ENCODE peak calls at places on chromosomes 1 and 21, in nine cellular contexts. One of them, this sample, is unnamed.

GRCh38 chr1:16076003-16076870 is 2.8 kb upstream of the FAM131C start:
- DNase-seq in right lobe of liver: no peak
- DNase-seq in SK-N-SH: no peak
- DNase-seq in neuronal stem cell: no peak
- DNase-seq in skeletal muscle cell: peak
- DNase-seq in OCI-LY7: no peak
- DNase-seq in fibroblast of the aortic adventitia: peak
- DNase-seq in heart left ventricle: peak
- DNase-seq in tibial nerve: no peak
- DNase-seq in this sample: no peak

GRCh38 chr1:32200226-32201010 is at the start of gene CCDC28B:
- DNase-seq in right lobe of liver: no peak
- DNase-seq in SK-N-SH: peak
- DNase-seq in neuronal stem cell: peak
- DNase-seq in skeletal muscle cell: peak
- DNase-seq in OCI-LY7: peak
- DNase-seq in fibroblast of the aortic adventitia: peak
- DNase-seq in heart left ventricle: peak
- DNase-seq in tibial nerve: peak
- DNase-seq in this sample: peak

GRCh38 chr1:116415699-116416533 is 42.9 kb downstream of the ATP1A1 start:
- DNase-seq in right lobe of liver: no peak
- DNase-seq in SK-N-SH: peak
- DNase-seq in neuronal stem cell: peak
- DNase-seq in skeletal muscle cell: no peak
- DNase-seq in OCI-LY7: no peak
- DNase-seq in fibroblast of the aortic adventitia: peak
- DNase-seq in heart left ventricle: peak
- DNase-seq in tibial nerve: no peak
- DNase-seq in this sample: no peak

GRCh38 chr21:39022901-39023693 is 160.2 kb downstream of the PSMG1 start:
- DNase-seq in right lobe of liver: peak
- DNase-seq in SK-N-SH: no peak
- DNase-seq in neuronal stem cell: no peak
- DNase-seq in skeletal muscle cell: no peak
- DNase-seq in OCI-LY7: no peak
- DNase-seq in fibroblast of the aortic adventitia: peak
- DNase-seq in heart left ventricle: peak
- DNase-seq in tibial nerve: peak
- DNase-seq in this sample: no peak

GRCh38 chr1:222096883-222097282 is 355.0 kb upstream of the DUSP10 start:
- DNase-seq in right lobe of liver: no peak
- DNase-seq in SK-N-SH: no peak
- DNase-seq in neuronal stem cell: no peak
- DNase-seq in skeletal muscle cell: no peak
- DNase-seq in OCI-LY7: no peak
- DNase-seq in fibroblast of the aortic adventitia: peak
- DNase-seq in heart left ventricle: no peak
- DNase-seq in tibial nerve: no peak
- DNase-seq in this sample: no peak

GRCh38 chr1:30777906-30778155 is 20.3 kb upstream of the LAPTM5 start:
- DNase-seq in right lobe of liver: peak
- DNase-seq in SK-N-SH: no peak
- DNase-seq in neuronal stem cell: no peak
- DNase-seq in skeletal muscle cell: no peak
- DNase-seq in OCI-LY7: no peak
- DNase-seq in fibroblast of the aortic adventitia: no peak
- DNase-seq in heart left ventricle: no peak
- DNase-seq in tibial nerve: no peak
- DNase-seq in this sample: no peak

GRCh38 chr1:230327892-230328284 is 98.2 kb downstream of the PGBD5 start:
- DNase-seq in right lobe of liver: no peak
- DNase-seq in SK-N-SH: no peak
- DNase-seq in neuronal stem cell: no peak
- DNase-seq in skeletal muscle cell: no peak
- DNase-seq in OCI-LY7: no peak
- DNase-seq in fibroblast of the aortic adventitia: no peak
- DNase-seq in heart left ventricle: no peak
- DNase-seq in tibial nerve: no peak
- DNase-seq in this sample: no peak

GRCh38 chr1:15939181-15940109 is 36.5 kb downstream of the ZBTB17 start:
- DNase-seq in right lobe of liver: peak
- DNase-seq in SK-N-SH: peak
- DNase-seq in neuronal stem cell: no peak
- DNase-seq in skeletal muscle cell: no peak
- DNase-seq in OCI-LY7: no peak
- DNase-seq in fibroblast of the aortic adventitia: no peak
- DNase-seq in heart left ventricle: no peak
- DNase-seq in tibial nerve: no peak
- DNase-seq in this sample: no peak

GRCh38 chr1:56450004-56450666 is 129.2 kb downstream of the PLPP3 start:
- DNase-seq in right lobe of liver: no peak
- DNase-seq in SK-N-SH: no peak
- DNase-seq in neuronal stem cell: no peak
- DNase-seq in skeletal muscle cell: no peak
- DNase-seq in OCI-LY7: no peak
- DNase-seq in fibroblast of the aortic adventitia: no peak
- DNase-seq in heart left ventricle: no peak
- DNase-seq in tibial nerve: no peak
- DNase-seq in this sample: no peak

GRCh38 chr1:214414691-214415090 is 133.7 kb downstream of the SMYD2 start:
- DNase-seq in right lobe of liver: no peak
- DNase-seq in SK-N-SH: no peak
- DNase-seq in neuronal stem cell: no peak
- DNase-seq in skeletal muscle cell: no peak
- DNase-seq in OCI-LY7: no peak
- DNase-seq in fibroblast of the aortic adventitia: no peak
- DNase-seq in heart left ventricle: no peak
- DNase-seq in tibial nerve: no peak
- DNase-seq in this sample: no peak

GRCh38 chr21:41655259-41655658 is 111.6 kb downstream of the RIPK4 start:
- DNase-seq in right lobe of liver: no peak
- DNase-seq in SK-N-SH: no peak
- DNase-seq in neuronal stem cell: no peak
- DNase-seq in skeletal muscle cell: no peak
- DNase-seq in OCI-LY7: no peak
- DNase-seq in fibroblast of the aortic adventitia: no peak
- DNase-seq in heart left ventricle: no peak
- DNase-seq in tibial nerve: no peak
- DNase-seq in this sample: no peak

GRCh38 chr1:53125122-53125521 is 17.3 kb downstream of the SLC1A7 start:
- DNase-seq in right lobe of liver: peak
- DNase-seq in SK-N-SH: no peak
- DNase-seq in neuronal stem cell: no peak
- DNase-seq in skeletal muscle cell: no peak
- DNase-seq in OCI-LY7: no peak
- DNase-seq in fibroblast of the aortic adventitia: no peak
- DNase-seq in heart left ventricle: no peak
- DNase-seq in tibial nerve: no peak
- DNase-seq in this sample: no peak

GRCh38 chr1:184469391-184469790 is 82.6 kb downstream of the C1orf21 start:
- DNase-seq in right lobe of liver: no peak
- DNase-seq in SK-N-SH: peak
- DNase-seq in neuronal stem cell: no peak
- DNase-seq in skeletal muscle cell: no peak
- DNase-seq in OCI-LY7: no peak
- DNase-seq in fibroblast of the aortic adventitia: no peak
- DNase-seq in heart left ventricle: no peak
- DNase-seq in tibial nerve: no peak
- DNase-seq in this sample: no peak

GRCh38 chr1:159171254-159171687 is at the start of gene CADM3:
- DNase-seq in right lobe of liver: no peak
- DNase-seq in SK-N-SH: peak
- DNase-seq in neuronal stem cell: peak
- DNase-seq in skeletal muscle cell: no peak
- DNase-seq in OCI-LY7: no peak
- DNase-seq in fibroblast of the aortic adventitia: no peak
- DNase-seq in heart left ventricle: no peak
- DNase-seq in tibial nerve: peak
- DNase-seq in this sample: no peak

GRCh38 chr1:115463347-115463746 is 125.3 kb upstream of the NGF start:
- DNase-seq in right lobe of liver: no peak
- DNase-seq in SK-N-SH: no peak
- DNase-seq in neuronal stem cell: no peak
- DNase-seq in skeletal muscle cell: no peak
- DNase-seq in OCI-LY7: peak
- DNase-seq in fibroblast of the aortic adventitia: no peak
- DNase-seq in heart left ventricle: no peak
- DNase-seq in tibial nerve: no peak
- DNase-seq in this sample: no peak

GRCh38 chr1:26225033-26225831 is 8.8 kb upstream of the CEP85 start:
- DNase-seq in right lobe of liver: peak
- DNase-seq in SK-N-SH: peak
- DNase-seq in neuronal stem cell: peak
- DNase-seq in skeletal muscle cell: no peak
- DNase-seq in OCI-LY7: no peak
- DNase-seq in fibroblast of the aortic adventitia: peak
- DNase-seq in heart left ventricle: peak
- DNase-seq in tibial nerve: no peak
- DNase-seq in this sample: peak
- H3K4me3 ChIP-seq in right lobe of liver: peak
- H3K4me3 ChIP-seq in SK-N-SH: peak
- H3K4me3 ChIP-seq in neuronal stem cell: peak
- H3K4me3 ChIP-seq in skeletal muscle cell: peak
- H3K4me3 ChIP-seq in OCI-LY7: no peak
- H3K4me3 ChIP-seq in fibroblast of the aortic adventitia: peak
- H3K4me3 ChIP-seq in heart left ventricle: peak
- H3K4me3 ChIP-seq in tibial nerve: peak
- H3K4me3 ChIP-seq in this sample: peak

GRCh38 chr21:34874689-34875513 is 174.2 kb downstream of the RUNX1 start:
- DNase-seq in right lobe of liver: no peak
- DNase-seq in SK-N-SH: no peak
- DNase-seq in neuronal stem cell: no peak
- DNase-seq in skeletal muscle cell: no peak
- DNase-seq in OCI-LY7: peak
- DNase-seq in fibroblast of the aortic adventitia: no peak
- DNase-seq in heart left ventricle: no peak
- DNase-seq in tibial nerve: no peak
- DNase-seq in this sample: no peak
- H3K4me3 ChIP-seq in right lobe of liver: no peak
- H3K4me3 ChIP-seq in SK-N-SH: no peak
- H3K4me3 ChIP-seq in neuronal stem cell: no peak
- H3K4me3 ChIP-seq in skeletal muscle cell: no peak
- H3K4me3 ChIP-seq in OCI-LY7: peak
- H3K4me3 ChIP-seq in fibroblast of the aortic adventitia: no peak
- H3K4me3 ChIP-seq in heart left ventricle: no peak
- H3K4me3 ChIP-seq in tibial nerve: no peak
- H3K4me3 ChIP-seq in this sample: no peak

GRCh38 chr1:7942701-7943029 is 2.0 kb upstream of the TNFRSF9 start:
- DNase-seq in right lobe of liver: no peak
- DNase-seq in SK-N-SH: no peak
- DNase-seq in neuronal stem cell: no peak
- DNase-seq in skeletal muscle cell: no peak
- DNase-seq in OCI-LY7: no peak
- DNase-seq in fibroblast of the aortic adventitia: no peak
- DNase-seq in heart left ventricle: no peak
- DNase-seq in tibial nerve: no peak
- DNase-seq in this sample: no peak

GRCh38 chr1:7940034-7940433 is 605 bp downstream of the TNFRSF9 start:
- DNase-seq in right lobe of liver: no peak
- DNase-seq in SK-N-SH: no peak
- DNase-seq in neuronal stem cell: no peak
- DNase-seq in skeletal muscle cell: no peak
- DNase-seq in OCI-LY7: no peak
- DNase-seq in fibroblast of the aortic adventitia: no peak
- DNase-seq in heart left ventricle: no peak
- DNase-seq in tibial nerve: no peak
- DNase-seq in this sample: no peak

GRCh38 chr1:7941437-7941793 is 776 bp upstream of the TNFRSF9 start:
- DNase-seq in right lobe of liver: no peak
- DNase-seq in SK-N-SH: no peak
- DNase-seq in neuronal stem cell: no peak
- DNase-seq in skeletal muscle cell: no peak
- DNase-seq in OCI-LY7: no peak
- DNase-seq in fibroblast of the aortic adventitia: no peak
- DNase-seq in heart left ventricle: no peak
- DNase-seq in tibial nerve: no peak
- DNase-seq in this sample: no peak

GRCh38 chr1:7943295-7943694 is 2.7 kb upstream of the TNFRSF9 start:
- DNase-seq in right lobe of liver: no peak
- DNase-seq in SK-N-SH: no peak
- DNase-seq in neuronal stem cell: no peak
- DNase-seq in skeletal muscle cell: no peak
- DNase-seq in OCI-LY7: no peak
- DNase-seq in fibroblast of the aortic adventitia: no peak
- DNase-seq in heart left ventricle: no peak
- DNase-seq in tibial nerve: no peak
- DNase-seq in this sample: no peak

DNA sequence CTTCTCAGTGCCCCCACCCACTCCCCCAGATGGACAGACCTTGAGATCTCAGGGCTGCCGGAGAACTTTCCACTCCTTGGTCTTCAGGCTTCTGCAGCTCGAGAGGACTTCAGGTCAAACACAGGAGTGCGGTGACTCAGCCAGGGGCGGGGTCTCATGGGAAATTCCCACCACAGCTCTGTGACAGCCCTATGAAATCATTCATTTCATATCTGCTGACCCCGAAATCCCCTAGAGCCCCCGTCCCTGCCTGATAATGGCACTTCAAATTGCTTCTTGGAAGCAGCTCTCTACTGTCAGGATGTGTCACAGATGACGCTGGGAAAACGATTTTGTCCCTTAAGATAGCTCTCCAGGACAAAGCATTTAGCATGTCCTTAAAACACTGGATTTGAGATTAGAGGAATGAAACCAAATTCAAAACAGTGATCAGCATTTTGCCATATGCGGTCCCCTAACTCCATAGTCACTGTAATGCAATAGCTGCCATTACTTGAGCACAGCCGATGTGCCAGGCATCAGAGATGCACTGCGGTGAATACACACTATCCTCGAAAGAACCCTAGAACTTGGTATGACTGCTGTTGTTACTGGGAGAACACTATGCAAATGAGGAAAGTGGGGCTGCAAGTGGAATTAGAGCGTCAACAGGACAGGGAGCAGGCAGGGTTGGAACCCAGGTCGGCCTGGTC is at the start of gene TNFRSF9:
- DNase-seq in right lobe of liver: no peak
- DNase-seq in SK-N-SH: no peak
- DNase-seq in neuronal stem cell: no peak
- DNase-seq in skeletal muscle cell: no peak
- DNase-seq in OCI-LY7: no peak
- DNase-seq in fibroblast of the aortic adventitia: peak
- DNase-seq in heart left ventricle: no peak
- DNase-seq in tibial nerve: no peak
- DNase-seq in this sample: peak
- H3K4me3 ChIP-seq in right lobe of liver: no peak
- H3K4me3 ChIP-seq in SK-N-SH: no peak
- H3K4me3 ChIP-seq in neuronal stem cell: no peak
- H3K4me3 ChIP-seq in skeletal muscle cell: no peak
- H3K4me3 ChIP-seq in OCI-LY7: no peak
- H3K4me3 ChIP-seq in fibroblast of the aortic adventitia: no peak
- H3K4me3 ChIP-seq in heart left ventricle: peak
- H3K4me3 ChIP-seq in tibial nerve: no peak
- H3K4me3 ChIP-seq in this sample: no peak

DNA sequence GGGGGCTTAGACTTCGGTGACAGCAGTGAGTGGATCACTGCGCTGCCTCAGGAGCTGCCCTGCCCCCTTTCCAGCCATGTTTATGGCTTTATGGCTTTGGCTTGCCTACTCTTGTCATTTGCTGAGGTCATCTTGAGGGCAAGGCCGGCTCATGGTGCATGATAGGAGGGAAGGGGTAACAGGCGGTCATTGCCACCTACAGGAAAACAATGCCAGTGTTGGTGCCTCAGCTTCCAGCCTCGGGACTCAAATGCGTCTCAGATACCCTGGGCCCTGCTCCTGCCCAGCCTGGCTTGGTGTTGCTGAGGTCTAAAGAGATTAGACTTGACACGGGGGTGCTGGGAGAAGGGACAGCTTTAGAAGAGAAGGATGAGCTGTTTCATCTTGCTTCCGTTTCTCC is 14.5 kb downstream of the KDF1 start:
- DNase-seq in right lobe of liver: peak
- DNase-seq in SK-N-SH: no peak
- DNase-seq in neuronal stem cell: no peak
- DNase-seq in skeletal muscle cell: no peak
- DNase-seq in OCI-LY7: no peak
- DNase-seq in fibroblast of the aortic adventitia: no peak
- DNase-seq in heart left ventricle: peak
- DNase-seq in tibial nerve: no peak
- DNase-seq in this sample: no peak
- H3K4me3 ChIP-seq in right lobe of liver: no peak
- H3K4me3 ChIP-seq in SK-N-SH: no peak
- H3K4me3 ChIP-seq in neuronal stem cell: no peak
- H3K4me3 ChIP-seq in skeletal muscle cell: no peak
- H3K4me3 ChIP-seq in OCI-LY7: no peak
- H3K4me3 ChIP-seq in fibroblast of the aortic adventitia: no peak
- H3K4me3 ChIP-seq in heart left ventricle: no peak
- H3K4me3 ChIP-seq in tibial nerve: no peak
- H3K4me3 ChIP-seq in this sample: no peak

This sample was measured in effector memory CD4-positive, alpha-beta T cell.